ENCODE peak calls at places on chromosomes 1 and 21, in five cellular contexts. One of them, this sample, is unnamed. For H3K27me3, the result is how much of the 10 kb centered on the place peaks cover.

GRCh38 chr1:155466996-155467395 is 95.6 kb downstream of the ASH1L start:
- DNase-seq in cardiac muscle cell: peak
- DNase-seq in left ventricle myocardium inferior: no peak
- DNase-seq in lower lobe of right lung: no peak
- DNase-seq in GM23248: peak
- DNase-seq in this sample: peak

GRCh38 chr1:245317253-245317652 is 162.5 kb downstream of the KIF26B start:
- DNase-seq in cardiac muscle cell: no peak
- DNase-seq in left ventricle myocardium inferior: no peak
- DNase-seq in lower lobe of right lung: no peak
- DNase-seq in GM23248: no peak
- DNase-seq in this sample: no peak

GRCh38 chr1:115476616-115477015 is 138.6 kb upstream of the NGF start:
- DNase-seq in cardiac muscle cell: peak
- DNase-seq in left ventricle myocardium inferior: no peak
- DNase-seq in lower lobe of right lung: no peak
- DNase-seq in GM23248: peak
- DNase-seq in this sample: no peak

GRCh38 chr1:184145083-184145482 is 93.6 kb downstream of the TSEN15 start:
- DNase-seq in cardiac muscle cell: no peak
- DNase-seq in left ventricle myocardium inferior: no peak
- DNase-seq in lower lobe of right lung: no peak
- DNase-seq in GM23248: no peak
- DNase-seq in this sample: no peak

GRCh38 chr1:247326601-247327135 is 5.0 kb downstream of the ZNF496 start:
- DNase-seq in cardiac muscle cell: no peak
- DNase-seq in left ventricle myocardium inferior: no peak
- DNase-seq in lower lobe of right lung: no peak
- DNase-seq in GM23248: no peak
- DNase-seq in this sample: no peak

GRCh38 chr1:70902211-70902610 is 145.4 kb downstream of the PTGER3 start:
- DNase-seq in cardiac muscle cell: no peak
- DNase-seq in left ventricle myocardium inferior: no peak
- DNase-seq in lower lobe of right lung: no peak
- DNase-seq in GM23248: no peak
- DNase-seq in this sample: no peak

GRCh38 chr1:17709981-17710380 is 45.2 kb upstream of the ACTL8 start:
- DNase-seq in cardiac muscle cell: no peak
- DNase-seq in left ventricle myocardium inferior: no peak
- DNase-seq in lower lobe of right lung: no peak
- DNase-seq in GM23248: no peak
- DNase-seq in this sample: no peak

GRCh38 chr1:168138134-168138533 is 1.4 kb upstream of the GPR161 start:
- DNase-seq in cardiac muscle cell: no peak
- DNase-seq in left ventricle myocardium inferior: no peak
- DNase-seq in lower lobe of right lung: no peak
- DNase-seq in GM23248: peak
- DNase-seq in this sample: no peak

GRCh38 chr1:6261615-6261995 is 707 bp upstream of the GPR153 start:
- DNase-seq in cardiac muscle cell: no peak
- DNase-seq in left ventricle myocardium inferior: no peak
- DNase-seq in lower lobe of right lung: no peak
- DNase-seq in GM23248: no peak
- DNase-seq in this sample: no peak

GRCh38 chr1:97073169-97073568 is 351.6 kb downstream of the PTBP2 start:
- DNase-seq in cardiac muscle cell: no peak
- DNase-seq in left ventricle myocardium inferior: no peak
- DNase-seq in lower lobe of right lung: no peak
- DNase-seq in GM23248: no peak
- DNase-seq in this sample: no peak

GRCh38 chr1:223837206-223837605 is 8.5 kb downstream of the TP53BP2 start:
- DNase-seq in cardiac muscle cell: peak
- DNase-seq in left ventricle myocardium inferior: no peak
- DNase-seq in lower lobe of right lung: no peak
- DNase-seq in GM23248: no peak
- DNase-seq in this sample: no peak

GRCh38 chr1:203269654-203270020 is 35.7 kb upstream of the BTG2 start:
- DNase-seq in cardiac muscle cell: no peak
- DNase-seq in left ventricle myocardium inferior: no peak
- DNase-seq in lower lobe of right lung: no peak
- DNase-seq in GM23248: no peak
- DNase-seq in this sample: no peak

GRCh38 chr1:29712275-29712633 is 475.9 kb downstream of the PTPRU start:
- DNase-seq in cardiac muscle cell: no peak
- DNase-seq in left ventricle myocardium inferior: no peak
- DNase-seq in lower lobe of right lung: no peak
- DNase-seq in GM23248: no peak
- DNase-seq in this sample: no peak

GRCh38 chr1:185813401-185813979 is 79.3 kb downstream of the HMCN1 start:
- DNase-seq in cardiac muscle cell: peak
- DNase-seq in left ventricle myocardium inferior: no peak
- DNase-seq in lower lobe of right lung: no peak
- DNase-seq in GM23248: peak
- DNase-seq in this sample: no peak

GRCh38 chr1:206048582-206048981 is 4.4 kb upstream of the RHEX start:
- DNase-seq in cardiac muscle cell: no peak
- DNase-seq in left ventricle myocardium inferior: no peak
- DNase-seq in lower lobe of right lung: peak
- DNase-seq in GM23248: no peak
- DNase-seq in this sample: no peak

GRCh38 chr21:32336711-32337110 is 38.1 kb downstream of the MRAP start:
- DNase-seq in cardiac muscle cell: peak
- DNase-seq in left ventricle myocardium inferior: no peak
- DNase-seq in lower lobe of right lung: no peak
- DNase-seq in GM23248: peak
- DNase-seq in this sample: peak

GRCh38 chr1:63943393-63943792 is 169.6 kb downstream of the ROR1 start:
- DNase-seq in cardiac muscle cell: no peak
- DNase-seq in left ventricle myocardium inferior: no peak
- DNase-seq in lower lobe of right lung: no peak
- DNase-seq in GM23248: no peak
- DNase-seq in this sample: no peak

GRCh38 chr1:65687435-65688214 is 105.1 kb upstream of the PDE4B start:
- DNase-seq in cardiac muscle cell: peak
- DNase-seq in left ventricle myocardium inferior: peak
- DNase-seq in lower lobe of right lung: peak
- DNase-seq in GM23248: peak
- DNase-seq in this sample: peak

GRCh38 chr1:34923490-34923889 is 6.0 kb downstream of the DLGAP3 start:
- DNase-seq in cardiac muscle cell: no peak
- DNase-seq in left ventricle myocardium inferior: no peak
- DNase-seq in lower lobe of right lung: no peak
- DNase-seq in GM23248: no peak
- DNase-seq in this sample: no peak

DNA sequence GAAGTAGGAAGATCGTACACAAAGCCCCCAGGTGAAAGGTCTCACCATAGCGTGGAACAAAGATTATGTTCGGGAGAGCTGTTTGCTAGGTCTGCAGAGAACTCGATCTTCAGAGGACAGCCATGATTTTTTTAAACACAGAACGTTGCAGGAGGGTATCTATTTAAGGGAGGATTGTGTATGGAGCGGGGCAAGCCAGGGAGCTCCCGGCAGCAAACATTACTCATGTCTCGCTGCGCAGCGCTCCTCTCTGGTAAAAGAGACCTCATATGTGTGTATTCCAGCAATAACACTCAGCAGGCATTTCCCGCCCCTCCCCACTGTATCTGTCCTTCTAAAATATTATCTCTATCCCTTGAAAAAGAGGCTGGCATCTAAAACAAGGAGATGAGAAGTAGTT is 2.7 kb downstream of the GLIS1 start:
- DNase-seq in cardiac muscle cell: no peak
- DNase-seq in left ventricle myocardium inferior: no peak
- DNase-seq in lower lobe of right lung: no peak
- DNase-seq in GM23248: no peak
- DNase-seq in this sample: no peak
- H3K27me3 ChIP-seq in cardiac muscle cell: under half
- H3K27me3 ChIP-seq in left ventricle myocardium inferior: half or more
- H3K27me3 ChIP-seq in lower lobe of right lung: under half
- H3K27me3 ChIP-seq in GM23248: under half
- H3K27me3 ChIP-seq in this sample: under half

DNA sequence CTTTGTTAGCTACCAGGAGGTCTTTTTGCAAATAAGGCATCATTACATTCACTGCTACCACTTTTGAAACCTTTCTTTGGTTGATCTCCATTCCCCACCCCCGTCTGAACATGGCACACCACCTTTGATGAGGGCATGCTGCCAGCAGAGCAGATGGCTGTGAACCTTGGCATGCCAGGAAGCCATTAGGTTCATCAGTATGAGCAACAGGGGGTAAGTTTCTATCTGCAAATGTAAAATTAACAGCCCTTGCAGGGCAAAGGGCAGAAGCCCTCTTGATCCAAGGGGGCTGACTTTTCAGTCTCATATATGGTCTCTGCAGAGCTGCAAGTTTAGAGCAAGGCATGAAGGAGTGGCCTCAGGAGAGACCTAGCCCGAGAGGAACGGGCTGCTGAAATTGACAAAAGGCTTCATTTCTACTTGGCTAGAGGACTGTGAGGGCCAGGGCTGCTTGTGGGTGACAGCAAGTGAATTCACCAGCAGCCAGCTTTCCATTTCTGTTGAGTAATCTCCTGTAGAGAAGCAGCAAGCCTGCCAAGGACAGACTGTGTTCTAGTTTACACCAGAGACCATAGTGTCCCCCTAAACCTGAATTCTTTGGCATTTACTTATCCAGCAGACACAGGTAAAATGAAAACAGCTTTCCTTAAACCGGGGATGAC is 127.9 kb downstream of the ZNF326 start:
- DNase-seq in cardiac muscle cell: no peak
- DNase-seq in left ventricle myocardium inferior: no peak
- DNase-seq in lower lobe of right lung: no peak
- DNase-seq in GM23248: no peak
- DNase-seq in this sample: no peak
- H3K27me3 ChIP-seq in cardiac muscle cell: under half
- H3K27me3 ChIP-seq in left ventricle myocardium inferior: under half
- H3K27me3 ChIP-seq in lower lobe of right lung: under half
- H3K27me3 ChIP-seq in GM23248: under half
- H3K27me3 ChIP-seq in this sample: under half

GRCh38 chr1:178885869-178886268 is 15.0 kb upstream of the ANGPTL1 start:
- DNase-seq in cardiac muscle cell: no peak
- DNase-seq in left ventricle myocardium inferior: no peak
- DNase-seq in lower lobe of right lung: no peak
- DNase-seq in GM23248: no peak
- DNase-seq in this sample: no peak
- H3K27me3 ChIP-seq in cardiac muscle cell: under half
- H3K27me3 ChIP-seq in left ventricle myocardium inferior: under half
- H3K27me3 ChIP-seq in lower lobe of right lung: under half
- H3K27me3 ChIP-seq in GM23248: under half
- H3K27me3 ChIP-seq in this sample: under half

GRCh38 chr1:18719786-18720436 is 89.3 kb downstream of the PAX7 start:
- DNase-seq in cardiac muscle cell: no peak
- DNase-seq in left ventricle myocardium inferior: no peak
- DNase-seq in lower lobe of right lung: no peak
- DNase-seq in GM23248: no peak
- DNase-seq in this sample: no peak

GRCh38 chr1:18714404-18715175 is 83.9 kb downstream of the PAX7 start:
- DNase-seq in cardiac muscle cell: no peak
- DNase-seq in left ventricle myocardium inferior: no peak
- DNase-seq in lower lobe of right lung: no peak
- DNase-seq in GM23248: no peak
- DNase-seq in this sample: no peak

GRCh38 chr1:18721066-18721465 is 90.4 kb downstream of the PAX7 start:
- DNase-seq in cardiac muscle cell: no peak
- DNase-seq in left ventricle myocardium inferior: no peak
- DNase-seq in lower lobe of right lung: no peak
- DNase-seq in GM23248: no peak
- DNase-seq in this sample: no peak

GRCh38 chr1:18716112-18716784 is 85.6 kb downstream of the PAX7 start:
- DNase-seq in cardiac muscle cell: no peak
- DNase-seq in left ventricle myocardium inferior: no peak
- DNase-seq in lower lobe of right lung: no peak
- DNase-seq in GM23248: no peak
- DNase-seq in this sample: no peak

DNA sequence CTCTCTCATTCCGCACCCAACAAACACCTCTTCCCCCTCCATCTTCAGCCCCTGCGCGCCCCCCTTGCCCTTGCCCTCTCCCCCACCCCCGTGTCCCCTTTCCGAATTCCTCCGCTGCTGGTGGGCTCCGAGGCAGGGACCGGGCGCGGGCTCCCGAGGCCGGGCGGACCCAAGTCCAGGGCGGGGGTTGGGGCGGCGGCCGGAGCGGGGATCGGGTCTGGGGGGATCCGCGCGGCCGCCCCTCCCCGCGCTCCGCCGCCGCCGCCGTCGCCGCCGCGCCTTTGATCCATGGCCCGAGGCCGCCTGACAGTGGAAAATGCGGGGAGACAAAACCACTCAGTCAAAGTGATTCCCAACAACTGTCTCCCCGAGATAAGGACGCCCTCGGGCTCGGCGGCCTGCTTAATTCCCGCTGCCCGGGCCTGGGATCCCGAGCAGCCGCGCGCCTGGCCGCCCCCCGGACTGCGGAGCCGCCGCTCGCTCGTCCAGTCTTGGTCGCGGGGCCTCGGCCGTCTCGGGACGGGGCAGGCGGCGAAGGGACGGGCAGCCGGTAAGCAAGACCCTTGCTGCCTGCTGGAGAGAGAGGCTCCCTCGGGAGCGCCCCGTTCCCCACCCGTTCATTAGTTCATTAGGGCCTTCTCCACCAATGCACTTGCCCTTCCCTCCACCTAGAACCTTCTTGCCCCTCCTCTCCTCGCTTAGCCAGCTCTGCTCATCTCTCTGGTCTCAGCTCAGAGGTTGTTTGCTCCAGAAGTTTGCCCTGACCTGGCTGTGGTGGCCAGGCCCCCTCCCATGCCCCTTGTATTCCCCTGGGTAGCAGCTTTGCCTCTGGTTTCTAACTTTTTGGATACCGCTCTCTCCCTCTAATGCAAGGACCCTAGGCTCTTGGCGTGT is 86.4 kb downstream of the PAX7 start:
- DNase-seq in cardiac muscle cell: no peak
- DNase-seq in left ventricle myocardium inferior: no peak
- DNase-seq in lower lobe of right lung: no peak
- DNase-seq in GM23248: no peak
- DNase-seq in this sample: no peak
- H3K27me3 ChIP-seq in cardiac muscle cell: under half
- H3K27me3 ChIP-seq in left ventricle myocardium inferior: half or more
- H3K27me3 ChIP-seq in lower lobe of right lung: half or more
- H3K27me3 ChIP-seq in GM23248: under half
- H3K27me3 ChIP-seq in this sample: under half

This sample was measured in MG63.